ENCODE peak calls at places on chromosomes 12 and 14, in six cellular contexts. F is GM13976, L is HL-60, S is uterus, Q is cardiac fibroblast, B is GM20000. U is an unnamed sample.

GRCh38 chr12:76621582-76622024 is 62.0 kb upstream of the OSBPL8 start:
- DNase-seq in S (peak), F (peak), L (peak), Q (peak), B (peak), U (peak)

GRCh38 chr12:3223601-3224529 is 146.7 kb downstream of the TSPAN9 start:
- DNase-seq in F (no peak), Q (no peak), B (no peak), L (no peak), S (no peak), U (no peak)

GRCh38 chr12:88623777-88624548 is 43.7 kb upstream of the KITLG start:
- DNase-seq in F (peak), Q (no peak), B (no peak), S (no peak), L (no peak), U (no peak)

GRCh38 chr14:54570651-54571415 is 3.9 kb downstream of the SAMD4A start:
- DNase-seq in S (no peak), F (no peak), B (no peak), Q (peak), L (no peak), U (no peak)

GRCh38 chr14:102317564-102318248 is 1.8 kb upstream of the ZNF839 start:
- DNase-seq in Q (peak), B (peak), L (peak), S (no peak), F (peak), U (no peak)

GRCh38 chr12:103833891-103834290 is 7.1 kb downstream of the NT5DC3 start:
- DNase-seq in L (no peak), Q (no peak), S (no peak), B (no peak), F (no peak), U (no peak)

GRCh38 chr12:62191747-62192485 is 68.3 kb upstream of the USP15 start:
- DNase-seq in F (peak), B (peak), S (peak), Q (peak), L (no peak), U (no peak)

GRCh38 chr12:28933864-28934527 is 215.1 kb upstream of the FAR2 start:
- DNase-seq in L (no peak), B (no peak), Q (peak), S (no peak), F (no peak), U (no peak)

GRCh38 chr14:39734306-39734705 is 302.1 kb upstream of the FBXO33 start:
- DNase-seq in B (no peak), Q (no peak), F (no peak), S (no peak), L (no peak), U (no peak)

GRCh38 chr14:74573421-74574091 is 38.5 kb downstream of the LTBP2 start:
- DNase-seq in B (no peak), F (no peak), S (no peak), Q (no peak), L (no peak), U (no peak)

GRCh38 chr12:131920902-131921840 is 7.9 kb upstream of the PUS1 start:
- DNase-seq in Q (no peak), L (no peak), F (no peak), S (no peak), B (no peak), U (peak)

GRCh38 chr12:87656311-87656710 is 372.9 kb downstream of the C12orf50 start:
- DNase-seq in Q (no peak), B (no peak), S (no peak), L (no peak), F (no peak), U (no peak)

GRCh38 chr12:132836803-132837331 is 8.2 kb upstream of the GOLGA3 start:
- DNase-seq in B (peak), Q (no peak), S (no peak), F (no peak), L (no peak), U (no peak)

GRCh38 chr14:76112889-76113611 is 38.7 kb upstream of the GPATCH2L start:
- DNase-seq in F (no peak), B (no peak), L (no peak), Q (no peak), S (no peak), U (no peak)

GRCh38 chr14:23299558-23299957 is 3.1 kb downstream of the PPP1R3E start:
- DNase-seq in B (no peak), Q (peak), S (no peak), F (no peak), L (peak), U (no peak)

GRCh38 chr14:97458302-97459137 is 661.3 kb downstream of the VRK1 start:
- DNase-seq in F (peak), S (peak), B (peak), Q (no peak), L (no peak), U (no peak)

GRCh38 chr12:117085318-117085947 is 13.8 kb downstream of the TESC start:
- DNase-seq in S (no peak), F (no peak), L (no peak), B (no peak), Q (no peak), U (no peak)

GRCh38 chr14:60242420-60242819 is 6.6 kb upstream of the PPM1A start:
- DNase-seq in S (no peak), F (no peak), Q (no peak), B (no peak), L (peak), U (peak)

GRCh38 chr12:116529048-116529447 is 30.1 kb upstream of the MAP1LC3B2 start:
- DNase-seq in B (no peak), F (no peak), S (peak), L (no peak), Q (peak), U (no peak)

GRCh38 chr14:74083784-74084276 is 423 bp downstream of the ALDH6A1 start:
- DNase-seq in F (peak), B (no peak), Q (no peak), L (no peak), S (no peak), U (no peak)

GRCh38 chr12:107320031-107320928 is 226.9 kb upstream of the CRY1 start:
- DNase-seq in B (peak), F (peak), Q (peak), S (no peak), L (peak), U (peak)

GRCh38 chr14:61034416-61035100 is 53.5 kb downstream of the SLC38A6 start:
- DNase-seq in B (peak), S (no peak), Q (no peak), F (no peak), L (peak), U (no peak)

GRCh38 chr12:113994051-113994450 is 27.9 kb upstream of the RBM19 start:
- DNase-seq in S (no peak), L (no peak), B (no peak), Q (no peak), F (no peak), U (no peak)
- TF ChIP-seq CTCF in S (no peak), L (no peak), B (no peak), Q (no peak), F (no peak), U (no peak)

DNA sequence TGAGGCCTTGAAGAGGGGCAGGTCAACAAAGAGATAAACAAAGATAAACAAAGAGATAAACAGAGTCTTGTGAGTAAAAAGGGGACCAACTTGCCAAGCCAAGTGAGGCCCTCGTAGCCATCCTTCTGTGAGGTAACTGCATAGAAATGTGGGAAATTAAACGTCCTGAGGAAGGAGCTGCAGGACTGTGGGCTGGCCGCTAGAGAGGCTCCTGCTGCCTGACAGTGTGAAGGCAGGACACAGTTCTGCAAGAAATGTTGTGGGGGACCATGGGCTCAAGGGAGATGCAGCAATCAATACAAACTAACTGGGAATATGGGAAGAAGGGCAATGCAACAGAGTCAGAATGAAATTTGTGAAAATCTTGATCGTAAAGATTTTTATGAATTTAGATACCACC is 91.9 kb downstream of the SLC8A3 start:
- DNase-seq in Q (peak), L (no peak), B (no peak), F (no peak), S (no peak), U (no peak)
- TF ChIP-seq CTCF in Q (peak), L (no peak), B (no peak), F (no peak), S (no peak), U (no peak)

GRCh38 chr12:57726884-57727757 is 11.4 kb downstream of the AGAP2 start:
- DNase-seq in B (peak), L (no peak), S (no peak), Q (peak), F (peak), U (peak)
- TF ChIP-seq CTCF in B (no peak), L (no peak), S (peak), Q (peak), F (no peak), U (no peak)

DNA sequence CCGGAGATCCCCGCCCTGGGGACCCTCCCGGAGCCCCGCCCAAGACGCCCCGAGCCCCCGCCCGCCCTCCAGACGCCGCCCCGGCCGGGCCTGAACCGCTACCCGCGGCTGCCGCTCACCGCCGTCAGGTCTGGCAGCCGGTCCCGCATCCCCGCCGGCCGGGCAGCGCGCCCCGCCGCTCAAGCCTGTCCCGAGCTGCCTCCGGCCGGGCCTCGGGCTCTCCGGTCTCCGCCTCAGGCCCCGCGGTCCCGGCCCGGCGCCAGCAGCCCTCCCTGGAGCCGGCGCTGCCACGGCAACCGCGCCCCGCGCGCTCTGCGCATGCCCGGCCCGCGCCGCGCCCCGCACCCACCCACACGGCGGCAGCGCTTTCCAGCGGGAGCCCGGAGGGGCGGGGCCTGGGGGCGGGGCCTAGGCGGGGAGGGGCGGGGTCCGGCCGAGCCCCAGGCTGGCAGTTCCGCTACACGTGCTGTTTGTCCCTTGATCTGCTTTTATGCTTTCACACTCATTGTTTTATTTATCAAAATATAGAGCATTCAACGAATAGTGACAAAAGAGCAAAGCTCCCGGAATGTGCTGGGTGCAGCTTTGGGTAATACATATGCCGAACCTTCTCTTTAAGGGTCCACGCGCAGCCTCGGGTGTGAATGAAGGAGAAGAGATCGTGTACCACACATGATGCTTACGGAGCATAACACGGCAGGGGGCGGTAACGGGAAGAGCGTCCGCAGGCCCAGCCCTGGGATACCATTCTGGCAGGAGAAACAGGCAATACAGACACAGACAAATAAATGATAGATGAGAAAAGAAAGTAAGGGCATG is at the start of gene STX2:
- DNase-seq in S (peak), B (peak), L (peak), Q (peak), F (peak), U (peak)
- TF ChIP-seq CTCF in S (peak), B (no peak), L (no peak), Q (no peak), F (no peak), U (no peak)